ENCODE peak calls at places on chromosome 10, in ten cellular contexts. V, I, K, H, F, U, W, Z, C and D are unnamed samples.

GRCh38 chr10:59388577-59388976 is 26.2 kb upstream of the FAM13C start:
- DNase-seq in K (no peak), V (no peak), F (no peak), U (no peak), C (no peak), I (no peak), H (no peak), Z (no peak), W (no peak), D (no peak)

GRCh38 chr10:113644185-113645120 is 19.4 kb downstream of the NRAP start:
- DNase-seq in W (no peak), U (no peak), I (no peak), C (peak), F (no peak), K (peak), Z (no peak), H (peak), V (no peak), D (no peak)

GRCh38 chr10:71339796-71340589 is 20.9 kb downstream of the SLC29A3 start:
- DNase-seq in V (no peak), F (no peak), W (no peak), K (peak), C (no peak), Z (no peak), I (no peak), U (no peak), H (no peak), D (no peak)

GRCh38 chr10:24821986-24822385 is 98.3 kb upstream of the ARHGAP21 start:
- DNase-seq in V (no peak), F (no peak), W (no peak), C (no peak), K (peak), U (no peak), I (no peak), H (no peak), Z (no peak), D (no peak)

GRCh38 chr10:103666109-103666508 is 172.6 kb downstream of the NEURL1 start:
- DNase-seq in Z (no peak), V (no peak), F (peak), K (no peak), I (no peak), H (peak), U (no peak), C (peak), W (no peak), D (no peak)

GRCh38 chr10:86671985-86672710 is 3.8 kb downstream of the LDB3 start:
- DNase-seq in F (no peak), I (no peak), K (peak), U (peak), C (peak), H (peak), W (no peak), Z (no peak), V (no peak), D (no peak)

GRCh38 chr10:3263747-3264146 is 91.2 kb upstream of the PITRM1 start:
- DNase-seq in F (no peak), I (no peak), H (no peak), K (no peak), W (no peak), U (no peak), V (no peak), Z (no peak), C (no peak), D (no peak)

GRCh38 chr10:132368881-132369635 is 27.9 kb upstream of the PWWP2B start:
- DNase-seq in I (no peak), F (no peak), V (no peak), Z (no peak), H (no peak), U (no peak), C (no peak), K (no peak), W (no peak), D (peak)

GRCh38 chr10:60629332-60629731 is 148.9 kb upstream of the CDK1 start:
- DNase-seq in K (no peak), U (no peak), Z (no peak), V (no peak), H (no peak), I (no peak), W (no peak), C (no peak), F (no peak), D (no peak)

GRCh38 chr10:111151595-111151994 is 74.8 kb downstream of the ADRA2A start:
- DNase-seq in W (no peak), V (no peak), K (no peak), F (no peak), Z (no peak), C (no peak), H (no peak), U (peak), I (no peak), D (no peak)

GRCh38 chr10:19505320-19506092 is 310.7 kb upstream of the PLXDC2 start:
- DNase-seq in V (no peak), H (no peak), C (no peak), K (no peak), W (no peak), Z (no peak), I (no peak), F (no peak), U (no peak), D (no peak)

GRCh38 chr10:77527839-77528238 is 109.8 kb downstream of the KCNMA1 start:
- DNase-seq in C (no peak), W (no peak), K (no peak), V (no peak), F (no peak), Z (no peak), I (no peak), H (no peak), U (no peak), D (no peak)

GRCh38 chr10:48523820-48524758 is 80.8 kb downstream of the ARHGAP22 start:
- DNase-seq in W (no peak), K (peak), I (peak), F (peak), V (peak), U (peak), H (peak), C (peak), Z (peak), D (no peak)

GRCh38 chr10:62978417-62978955 is 154.6 kb upstream of the NRBF2 start:
- DNase-seq in I (no peak), F (no peak), U (no peak), K (no peak), C (peak), Z (no peak), V (no peak), H (no peak), W (no peak), D (no peak)

GRCh38 chr10:57202356-57202755 is 841.3 kb upstream of the ZWINT start:
- DNase-seq in Z (no peak), V (no peak), I (no peak), U (no peak), F (no peak), K (no peak), C (no peak), W (no peak), H (no peak), D (no peak)

GRCh38 chr10:117518246-117518645 is 24.3 kb upstream of the EMX2 start:
- DNase-seq in F (no peak), U (no peak), V (no peak), K (no peak), Z (no peak), W (no peak), H (no peak), I (peak), C (no peak), D (no peak)

GRCh38 chr10:73647211-73647874 is 6.1 kb upstream of the MYOZ1 start:
- DNase-seq in W (peak), U (peak), K (peak), V (peak), H (peak), C (peak), Z (peak), F (peak), I (peak), D (no peak)

GRCh38 chr10:122181055-122181732 is 89.9 kb upstream of the BTBD16 start:
- DNase-seq in I (no peak), C (peak), Z (no peak), U (no peak), V (no peak), H (peak), W (no peak), K (no peak), F (no peak), D (no peak)

GRCh38 chr10:103197177-103197576 is 4.1 kb upstream of the NT5C2 start:
- DNase-seq in Z (no peak), U (no peak), H (peak), I (no peak), W (peak), C (peak), K (peak), F (no peak), V (no peak), D (peak)

GRCh38 chr10:125840955-125841354 is 17.6 kb downstream of the BCCIP start:
- DNase-seq in K (no peak), Z (no peak), H (peak), I (no peak), W (no peak), V (no peak), F (no peak), U (no peak), C (no peak), D (no peak)

GRCh38 chr10:94023909-94024308 is 30.2 kb downstream of the PLCE1 start:
- DNase-seq in V (no peak), W (no peak), H (no peak), U (no peak), F (no peak), Z (no peak), I (no peak), K (no peak), C (peak), D (no peak)

GRCh38 chr10:73244866-73245477 is 2.1 kb downstream of the DNAJC9 start:
- DNase-seq in C (peak), V (no peak), W (no peak), K (no peak), U (no peak), Z (no peak), F (no peak), H (peak), I (no peak), D (no peak)

GRCh38 chr10:132387723-132388210 is 9.2 kb upstream of the PWWP2B start:
- DNase-seq in Z (peak), V (peak), C (peak), U (peak), W (peak), K (peak), I (peak), H (peak), F (peak), D (peak)

GRCh38 chr10:98340946-98341345 is 73.0 kb upstream of the LOXL4 start:
- DNase-seq in C (peak), W (no peak), I (no peak), U (no peak), F (no peak), H (peak), V (no peak), Z (no peak), K (no peak), D (no peak)

GRCh38 chr10:63390521-63390920 is 75.3 kb downstream of the JMJD1C start:
- DNase-seq in I (no peak), U (no peak), H (no peak), W (no peak), Z (no peak), C (no peak), F (no peak), V (no peak), K (no peak), D (no peak)

GRCh38 chr10:34821587-34822585 is 6.8 kb upstream of the PARD3 start:
- DNase-seq in W (no peak), I (no peak), C (no peak), Z (no peak), F (no peak), K (peak), V (no peak), H (no peak), U (no peak), D (no peak)

GRCh38 chr10:86100581-86101061 is 266.0 kb downstream of the GRID1 start:
- DNase-seq in C (peak), F (no peak), W (no peak), U (no peak), Z (no peak), K (peak), V (peak), H (peak), I (no peak), D (no peak)

GRCh38 chr10:126350216-126350992 is 37.9 kb downstream of the ADAM12 start:
- DNase-seq in H (peak), V (no peak), I (no peak), F (no peak), C (peak), K (no peak), Z (no peak), U (peak), W (peak), D (no peak)

GRCh38 chr10:104109908-104110662 is 11.9 kb upstream of the SFR1 start:
- DNase-seq in H (peak), V (no peak), C (peak), U (no peak), W (no peak), Z (no peak), F (no peak), K (peak), I (no peak), D (no peak)

GRCh38 chr10:71382757-71383156 is 14.0 kb upstream of the CDH23 start:
- DNase-seq in I (no peak), C (no peak), Z (no peak), V (no peak), K (no peak), W (no peak), F (no peak), H (no peak), U (no peak), D (no peak)

GRCh38 chr10:21831986-21832735 is 171.4 kb downstream of the DNAJC1 start:
- DNase-seq in H (peak), F (no peak), C (peak), W (no peak), K (no peak), V (no peak), U (no peak), I (no peak), Z (no peak), D (no peak)

GRCh38 chr10:21517134-21517982 is 8.1 kb downstream of the SKIDA1 start:
- DNase-seq in F (no peak), W (peak), I (peak), Z (peak), C (peak), H (peak), K (peak), V (no peak), U (peak), D (no peak)

GRCh38 chr10:61795551-61795950 is 105.9 kb upstream of the ARID5B start:
- DNase-seq in F (no peak), I (no peak), H (no peak), W (no peak), V (no peak), U (no peak), Z (no peak), C (no peak), K (no peak), D (no peak)
- TF ChIP-seq CTCF in F (peak), I (no peak), H (peak), W (no peak), V (no peak), U (peak), Z (peak), C (peak), K (no peak), D (no peak)

GRCh38 chr10:84341538-84341856 is 13.1 kb downstream of the CCSER2 start:
- DNase-seq in H (no peak), V (no peak), Z (no peak), C (no peak), U (no peak), I (no peak), W (no peak), K (no peak), F (no peak), D (no peak)
- TF ChIP-seq CTCF in H (no peak), V (peak), Z (no peak), C (no peak), U (no peak), I (no peak), W (no peak), K (no peak), F (no peak), D (peak)

GRCh38 chr10:124092270-124093075 is 925 bp downstream of the CHST15 start:
- DNase-seq in U (peak), F (peak), I (peak), Z (peak), H (peak), K (peak), C (peak), W (peak), V (peak), D (peak)
- TF ChIP-seq CTCF in U (no peak), F (no peak), I (no peak), Z (no peak), H (no peak), K (peak), C (peak), W (no peak), V (no peak), D (no peak)

GRCh38 chr10:33271969-33272583 is 62.4 kb downstream of the NRP1 start:
- DNase-seq in C (no peak), Z (no peak), W (no peak), K (no peak), U (no peak), F (no peak), I (no peak), H (no peak), V (no peak), D (no peak)

GRCh38 chr10:33277135-33277536 is 57.3 kb downstream of the NRP1 start:
- DNase-seq in V (no peak), Z (no peak), U (no peak), H (peak), W (no peak), C (no peak), F (no peak), I (no peak), K (no peak), D (no peak)

GRCh38 chr10:33276282-33276923 is 58.1 kb downstream of the NRP1 start:
- DNase-seq in W (no peak), K (no peak), C (no peak), V (no peak), U (no peak), H (no peak), I (no peak), F (no peak), Z (no peak), D (no peak)

GRCh38 chr10:33273295-33274002 is 61.0 kb downstream of the NRP1 start:
- DNase-seq in C (peak), U (no peak), V (no peak), W (peak), F (no peak), H (peak), I (no peak), K (peak), Z (no peak), D (no peak)

DNA sequence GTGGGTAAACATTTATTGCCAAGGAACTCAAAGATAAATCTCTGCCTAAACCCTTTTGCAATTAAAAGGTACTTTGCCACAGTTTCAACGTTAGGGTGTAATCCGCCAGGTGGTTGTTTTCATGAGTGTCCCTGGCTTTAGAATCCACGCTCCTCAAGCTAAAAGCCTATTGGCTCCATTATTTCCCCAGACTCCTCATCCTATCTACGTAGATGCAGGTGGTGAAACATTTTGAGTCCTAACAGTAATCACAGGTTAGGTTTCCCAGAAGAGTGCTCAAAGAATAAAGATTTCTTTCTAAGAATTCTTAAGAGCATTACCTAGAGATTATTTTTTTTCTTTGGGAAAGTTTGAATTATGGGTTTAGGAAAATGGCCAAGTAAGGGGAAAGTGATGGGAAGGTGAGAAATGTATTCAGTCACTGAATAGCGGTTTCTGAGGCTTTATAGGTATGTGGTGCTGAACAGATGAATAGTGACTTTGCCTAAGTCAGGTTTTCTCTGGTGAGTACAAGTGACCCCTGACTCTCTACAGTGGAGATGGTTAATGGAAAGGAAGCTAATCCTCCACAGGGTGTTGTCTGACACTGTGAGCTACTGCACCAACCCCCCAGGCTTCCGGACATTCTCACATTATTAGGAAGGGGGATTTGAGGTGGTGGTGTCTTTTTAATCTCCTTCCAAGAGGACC is 60.2 kb downstream of the NRP1 start:
- DNase-seq in H (no peak), F (no peak), C (no peak), V (no peak), U (no peak), I (no peak), Z (no peak), W (no peak), K (no peak), D (no peak)
- TF ChIP-seq CTCF in H (no peak), F (no peak), C (no peak), V (no peak), U (no peak), I (no peak), Z (no peak), W (no peak), K (no peak), D (no peak)

DNA sequence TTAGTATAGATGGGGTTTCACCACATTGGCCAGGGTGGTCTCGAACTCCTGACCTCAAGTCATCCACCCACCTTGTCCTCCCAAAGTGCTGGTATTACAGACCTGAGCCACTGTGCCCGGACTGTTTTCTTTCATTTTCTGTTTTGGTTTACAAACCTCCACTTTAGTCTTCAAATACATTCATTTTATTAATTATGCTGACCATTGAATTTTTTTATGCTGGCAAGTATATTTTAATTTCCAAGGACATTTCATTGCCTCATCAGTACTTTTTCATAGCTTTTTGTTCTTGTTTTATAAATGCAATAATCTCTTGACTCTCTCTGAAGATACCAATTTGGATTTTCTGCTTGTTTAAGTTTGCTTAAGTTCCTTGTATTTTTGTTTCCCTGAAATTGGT is 170.5 kb downstream of the CACNB2 start:
- DNase-seq in H (no peak), U (no peak), V (no peak), F (no peak), Z (no peak), I (no peak), W (no peak), C (no peak), K (no peak), D (no peak)
- TF ChIP-seq CTCF in H (no peak), U (no peak), V (no peak), F (no peak), Z (no peak), I (no peak), W (no peak), C (no peak), K (no peak), D (no peak)

DNA sequence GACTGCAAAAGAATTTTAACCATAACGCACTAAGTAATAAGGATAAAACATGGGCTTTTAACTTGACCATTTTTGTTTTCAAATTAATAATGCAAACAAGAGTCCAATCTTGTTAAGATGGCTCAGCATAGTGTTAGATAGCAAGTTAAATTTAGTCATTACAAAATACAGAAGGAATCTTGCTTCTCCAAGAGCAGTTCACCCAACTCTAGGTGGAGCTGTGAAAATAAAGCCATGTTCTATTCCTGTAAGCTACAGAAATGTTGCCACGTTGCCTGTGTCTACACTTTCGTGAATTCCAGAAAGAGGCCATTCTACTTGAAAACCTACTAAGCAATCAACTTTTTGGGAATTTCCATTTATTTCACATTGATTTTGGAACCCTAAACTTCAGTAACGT is 191.9 kb downstream of the SFMBT2 start:
- DNase-seq in C (peak), V (no peak), W (no peak), I (no peak), Z (no peak), K (no peak), H (peak), U (no peak), F (no peak), D (no peak)
- TF ChIP-seq CTCF in C (no peak), V (no peak), W (no peak), I (no peak), Z (no peak), K (peak), H (no peak), U (no peak), F (no peak), D (no peak)

GRCh38 chr10:115125505-115125904 is 32.3 kb downstream of the ATRNL1 start:
- DNase-seq in V (no peak), I (no peak), U (no peak), W (no peak), F (no peak), Z (no peak), H (no peak), C (no peak), K (no peak), D (no peak)

GRCh38 chr10:115129752-115130151 is 36.6 kb downstream of the ATRNL1 start:
- DNase-seq in U (no peak), K (peak), F (no peak), W (no peak), I (no peak), V (peak), Z (no peak), C (peak), H (peak), D (no peak)
- TF ChIP-seq CTCF in U (peak), K (peak), F (peak), W (peak), I (peak), V (peak), Z (no peak), C (peak), H (no peak), D (peak)